ENCODE peak calls at places on chromosomes 11 and 22, in five cellular contexts. One of them, this sample, is unnamed.

GRCh38 chr22:23220485-23221350 is 40.4 kb downstream of the BCR start:
- DNase-seq in adipocyte: peak
- DNase-seq in AG09309: no peak
- DNase-seq in kidney: peak
- DNase-seq in CD4-positive, alpha-beta T cell: no peak
- DNase-seq in this sample: no peak

GRCh38 chr22:43066844-43067385 is 22.3 kb downstream of the TTLL1 start:
- DNase-seq in adipocyte: peak
- DNase-seq in AG09309: peak
- DNase-seq in kidney: no peak
- DNase-seq in CD4-positive, alpha-beta T cell: no peak
- DNase-seq in this sample: peak

GRCh38 chr22:46660604-46661201 is 40.5 kb downstream of the GRAMD4 start:
- DNase-seq in adipocyte: no peak
- DNase-seq in AG09309: no peak
- DNase-seq in kidney: peak
- DNase-seq in CD4-positive, alpha-beta T cell: no peak
- DNase-seq in this sample: no peak

GRCh38 chr11:7549681-7550080 is 35.9 kb downstream of the PPFIBP2 start:
- DNase-seq in adipocyte: no peak
- DNase-seq in AG09309: no peak
- DNase-seq in kidney: no peak
- DNase-seq in CD4-positive, alpha-beta T cell: no peak
- DNase-seq in this sample: no peak

GRCh38 chr11:128420943-128421342 is 166.4 kb downstream of the ETS1 start:
- DNase-seq in adipocyte: peak
- DNase-seq in AG09309: peak
- DNase-seq in kidney: no peak
- DNase-seq in CD4-positive, alpha-beta T cell: no peak
- DNase-seq in this sample: no peak

GRCh38 chr11:111736191-111736590 is 30.0 kb downstream of the PPP2R1B start:
- DNase-seq in adipocyte: peak
- DNase-seq in AG09309: peak
- DNase-seq in kidney: peak
- DNase-seq in CD4-positive, alpha-beta T cell: no peak
- DNase-seq in this sample: no peak

GRCh38 chr11:78406568-78407196 is 10.9 kb downstream of the GAB2 start:
- DNase-seq in adipocyte: no peak
- DNase-seq in AG09309: no peak
- DNase-seq in kidney: no peak
- DNase-seq in CD4-positive, alpha-beta T cell: no peak
- DNase-seq in this sample: no peak

GRCh38 chr11:115523727-115524399 is 19.6 kb upstream of the CADM1 start:
- DNase-seq in adipocyte: no peak
- DNase-seq in AG09309: no peak
- DNase-seq in kidney: no peak
- DNase-seq in CD4-positive, alpha-beta T cell: no peak
- DNase-seq in this sample: no peak

GRCh38 chr22:39292561-39293074 is 26.8 kb downstream of the RPL3 start:
- DNase-seq in adipocyte: peak
- DNase-seq in AG09309: peak
- DNase-seq in kidney: peak
- DNase-seq in CD4-positive, alpha-beta T cell: no peak
- DNase-seq in this sample: peak

GRCh38 chr11:109914809-109915653 is 178.2 kb upstream of the ZC3H12C start:
- DNase-seq in adipocyte: peak
- DNase-seq in AG09309: peak
- DNase-seq in kidney: no peak
- DNase-seq in CD4-positive, alpha-beta T cell: no peak
- DNase-seq in this sample: no peak

GRCh38 chr22:22207845-22208564 is 36.6 kb upstream of the VPREB1 start:
- DNase-seq in adipocyte: peak
- DNase-seq in AG09309: no peak
- DNase-seq in kidney: peak
- DNase-seq in CD4-positive, alpha-beta T cell: peak
- DNase-seq in this sample: peak

GRCh38 chr22:44567846-44568493 is 69.9 kb upstream of the RTL6 start:
- DNase-seq in adipocyte: peak
- DNase-seq in AG09309: no peak
- DNase-seq in kidney: no peak
- DNase-seq in CD4-positive, alpha-beta T cell: peak
- DNase-seq in this sample: no peak

GRCh38 chr11:68632802-68633201 is 51.5 kb upstream of the GAL start:
- DNase-seq in adipocyte: peak
- DNase-seq in AG09309: peak
- DNase-seq in kidney: no peak
- DNase-seq in CD4-positive, alpha-beta T cell: peak
- DNase-seq in this sample: no peak

GRCh38 chr11:36164522-36165250 is 124.5 kb downstream of the COMMD9 start:
- DNase-seq in adipocyte: no peak
- DNase-seq in AG09309: no peak
- DNase-seq in kidney: no peak
- DNase-seq in CD4-positive, alpha-beta T cell: no peak
- DNase-seq in this sample: no peak

GRCh38 chr11:28679795-28680194 is 571.6 kb downstream of the METTL15 start:
- DNase-seq in adipocyte: peak
- DNase-seq in AG09309: peak
- DNase-seq in kidney: no peak
- DNase-seq in CD4-positive, alpha-beta T cell: no peak
- DNase-seq in this sample: no peak

This sample was measured in SJSA1.